ENCODE peak calls at places on chromosome 19, in six cellular contexts. X, R, E, W, C and A are unnamed samples.

GRCh38 chr19:15508035-15508710 is at the start of gene CYP4F22:
- DNase-seq in W (no peak), C (no peak), X (no peak), R (no peak), E (no peak), A (no peak)

GRCh38 chr19:4649392-4650094 is 10.2 kb downstream of the TNFAIP8L1 start:
- DNase-seq in E (no peak), W (no peak), R (no peak), X (no peak), C (no peak), A (no peak)

GRCh38 chr19:8093740-8094139 is 41.2 kb downstream of the CCL25 start:
- DNase-seq in W (no peak), X (no peak), E (no peak), R (no peak), C (no peak), A (no peak)

GRCh38 chr19:48630289-48631036 is 6.7 kb downstream of the DBP start:
- DNase-seq in R (no peak), X (peak), C (no peak), E (no peak), W (no peak), A (no peak)

GRCh38 chr19:8149261-8150094 is at the start of gene FBN3:
- DNase-seq in C (no peak), E (peak), X (no peak), R (no peak), W (no peak), A (no peak)

GRCh38 chr19:50457300-50457699 is 19.0 kb upstream of the EMC10 start:
- DNase-seq in R (no peak), C (no peak), E (no peak), X (no peak), W (no peak), A (no peak)

GRCh38 chr19:33302175-33302973 is at the start of gene CEBPA:
- DNase-seq in X (peak), C (no peak), E (peak), W (peak), R (peak), A (peak)

GRCh38 chr19:46393456-46394397 is 19.6 kb downstream of the CCDC8 start:
- DNase-seq in E (no peak), C (no peak), W (no peak), X (no peak), R (no peak), A (no peak)

GRCh38 chr19:10353793-10354391 is 14.5 kb upstream of the ICAM3 start:
- DNase-seq in E (peak), R (peak), C (no peak), W (no peak), X (peak), A (peak)

GRCh38 chr19:17296278-17296677 is 6.9 kb downstream of the ABHD8 start:
- DNase-seq in E (no peak), C (no peak), W (peak), X (no peak), R (no peak), A (peak)

GRCh38 chr19:3976495-3977241 is 5.8 kb upstream of the DAPK3 start:
- DNase-seq in X (peak), E (no peak), R (no peak), C (no peak), W (peak), A (no peak)

GRCh38 chr19:1133471-1133929 is 29.7 kb downstream of the GPX4 start:
- DNase-seq in C (no peak), X (no peak), W (peak), E (no peak), R (peak), A (peak)

GRCh38 chr19:35889370-35890112 is 10.8 kb downstream of the NFKBID start:
- DNase-seq in E (no peak), R (no peak), W (no peak), C (no peak), X (no peak), A (no peak)

GRCh38 chr19:40623403-40624239 is 22.5 kb downstream of the LTBP4 start:
- DNase-seq in C (no peak), W (no peak), R (no peak), X (peak), E (peak), A (no peak)

GRCh38 chr19:8517551-8518442 is 3.8 kb upstream of the ZNF414 start:
- DNase-seq in X (no peak), C (no peak), W (no peak), R (peak), E (no peak), A (peak)

GRCh38 chr19:41531438-41532311 is 44.3 kb upstream of the CEACAM21 start:
- DNase-seq in C (no peak), X (no peak), W (peak), E (no peak), R (peak), A (peak)

GRCh38 chr19:18220632-18221275 is 5.5 kb downstream of the PDE4C start:
- DNase-seq in E (no peak), X (no peak), R (no peak), C (no peak), W (no peak), A (no peak)

GRCh38 chr19:57056972-57057371 is 62.8 kb upstream of the USP29 start:
- DNase-seq in E (no peak), C (no peak), R (no peak), W (no peak), X (no peak), A (no peak)

GRCh38 chr19:8342684-8343482 is at the start of gene KANK3:
- DNase-seq in W (peak), C (peak), X (peak), R (peak), E (peak), A (peak)

GRCh38 chr19:5184930-5185329 is 155.7 kb downstream of the PTPRS start:
- DNase-seq in C (no peak), E (no peak), X (no peak), R (no peak), W (no peak), A (no peak)

GRCh38 chr19:16631465-16631864 is 3.5 kb upstream of the MED26 start:
- DNase-seq in X (no peak), C (no peak), W (no peak), E (no peak), R (no peak), A (no peak)

GRCh38 chr19:45901432-45901903 is 945 bp downstream of the MYPOP start:
- DNase-seq in X (peak), C (no peak), E (no peak), R (peak), W (peak), A (peak)

GRCh38 chr19:10767726-10768125 is 49.8 kb downstream of the DNM2 start:
- DNase-seq in R (no peak), X (no peak), C (no peak), W (no peak), E (no peak), A (no peak)

GRCh38 chr19:13154911-13155471 is 4.8 kb downstream of the IER2 start:
- DNase-seq in C (no peak), E (peak), W (peak), R (peak), X (peak), A (peak)

GRCh38 chr19:5850743-5851293 is 431 bp downstream of the FUT3 start:
- DNase-seq in E (no peak), W (no peak), R (peak), C (no peak), X (no peak), A (peak)

GRCh38 chr19:45772912-45773311 is 3.9 kb upstream of the SIX5 start:
- DNase-seq in C (no peak), R (no peak), E (no peak), W (no peak), X (no peak), A (no peak)

GRCh38 chr19:40629346-40629745 is 28.2 kb downstream of the LTBP4 start:
- DNase-seq in X (no peak), R (no peak), E (no peak), W (no peak), C (no peak), A (no peak)